ENCODE peak calls at places on chromosomes 13 and 19, in seven cellular contexts. One of them, this sample, is unnamed.

GRCh38 chr13:98581971-98582702 is 5.2 kb upstream of the STK24 start:
- ATAC-seq in CD8-positive, alpha-beta T cell: no peak
- ATAC-seq in HepG2: no peak
- ATAC-seq in upper lobe of right lung: peak; percentile 17
- ATAC-seq in heart right ventricle: no peak
- ATAC-seq in IMR-90: peak; percentile 54
- ATAC-seq in heart left ventricle: no peak
- ATAC-seq in this sample: no peak

GRCh38 chr13:109750376-109750775 is 36.0 kb downstream of the IRS2 start:
- ATAC-seq in heart right ventricle: no peak
- ATAC-seq in upper lobe of right lung: no peak
- ATAC-seq in CD8-positive, alpha-beta T cell: no peak
- ATAC-seq in HepG2: no peak
- ATAC-seq in heart left ventricle: no peak
- ATAC-seq in IMR-90: no peak
- ATAC-seq in this sample: no peak

GRCh38 chr13:50636007-50636704 is 207.3 kb downstream of the DLEU7 start:
- ATAC-seq in upper lobe of right lung: peak; percentile 53
- ATAC-seq in heart right ventricle: no peak
- ATAC-seq in HepG2: no peak
- ATAC-seq in CD8-positive, alpha-beta T cell: no peak
- ATAC-seq in IMR-90: no peak
- ATAC-seq in heart left ventricle: no peak
- ATAC-seq in this sample: peak; percentile 25

GRCh38 chr13:98563071-98563470 is 13.8 kb downstream of the STK24 start:
- ATAC-seq in heart left ventricle: no peak
- ATAC-seq in IMR-90: no peak
- ATAC-seq in HepG2: no peak
- ATAC-seq in heart right ventricle: no peak
- ATAC-seq in upper lobe of right lung: no peak
- ATAC-seq in CD8-positive, alpha-beta T cell: peak; percentile 71
- ATAC-seq in this sample: no peak

GRCh38 chr13:101746513-101746912 is 294.0 kb downstream of the ITGBL1 start:
- ATAC-seq in HepG2: no peak
- ATAC-seq in CD8-positive, alpha-beta T cell: no peak
- ATAC-seq in IMR-90: no peak
- ATAC-seq in upper lobe of right lung: no peak
- ATAC-seq in heart left ventricle: no peak
- ATAC-seq in heart right ventricle: no peak
- ATAC-seq in this sample: no peak

GRCh38 chr19:375395-376110 is 31.0 kb upstream of the MIER2 start:
- ATAC-seq in upper lobe of right lung: no peak
- ATAC-seq in heart right ventricle: no peak
- ATAC-seq in IMR-90: no peak
- ATAC-seq in heart left ventricle: no peak
- ATAC-seq in CD8-positive, alpha-beta T cell: no peak
- ATAC-seq in HepG2: peak; percentile 24
- ATAC-seq in this sample: no peak

GRCh38 chr13:42333613-42334328 is 61.8 kb downstream of the AKAP11 start:
- ATAC-seq in IMR-90: peak; percentile 75
- ATAC-seq in heart right ventricle: no peak
- ATAC-seq in HepG2: peak; percentile 97
- ATAC-seq in upper lobe of right lung: peak; percentile 49
- ATAC-seq in heart left ventricle: no peak
- ATAC-seq in CD8-positive, alpha-beta T cell: no peak
- ATAC-seq in this sample: no peak

GRCh38 chr13:108495686-108496363 is 133.6 kb upstream of the MYO16 start:
- ATAC-seq in IMR-90: no peak
- ATAC-seq in HepG2: peak; percentile 53
- ATAC-seq in heart right ventricle: no peak
- ATAC-seq in CD8-positive, alpha-beta T cell: no peak
- ATAC-seq in upper lobe of right lung: peak; percentile 27
- ATAC-seq in heart left ventricle: no peak
- ATAC-seq in this sample: peak; percentile 29

GRCh38 chr19:50434525-50434924 is 1.8 kb downstream of the MYBPC2 start:
- ATAC-seq in CD8-positive, alpha-beta T cell: no peak
- ATAC-seq in heart left ventricle: no peak
- ATAC-seq in upper lobe of right lung: no peak
- ATAC-seq in IMR-90: no peak
- ATAC-seq in HepG2: no peak
- ATAC-seq in heart right ventricle: no peak
- ATAC-seq in this sample: no peak

GRCh38 chr13:46593403-46593802 is 40.4 kb downstream of the LRCH1 start:
- ATAC-seq in heart right ventricle: no peak
- ATAC-seq in heart left ventricle: no peak
- ATAC-seq in upper lobe of right lung: no peak
- ATAC-seq in HepG2: no peak
- ATAC-seq in CD8-positive, alpha-beta T cell: peak; percentile 92
- ATAC-seq in IMR-90: no peak
- ATAC-seq in this sample: no peak

GRCh38 chr19:14786421-14786851 is 8.1 kb upstream of the ADGRE2 start:
- ATAC-seq in heart left ventricle: no peak
- ATAC-seq in heart right ventricle: no peak
- ATAC-seq in CD8-positive, alpha-beta T cell: no peak
- ATAC-seq in HepG2: peak; percentile 63
- ATAC-seq in IMR-90: no peak
- ATAC-seq in upper lobe of right lung: peak; percentile 37
- ATAC-seq in this sample: no peak

GRCh38 chr13:97459215-97459772 is 25.3 kb downstream of the RAP2A start:
- ATAC-seq in upper lobe of right lung: peak; percentile 20
- ATAC-seq in heart left ventricle: no peak
- ATAC-seq in heart right ventricle: no peak
- ATAC-seq in CD8-positive, alpha-beta T cell: no peak
- ATAC-seq in HepG2: no peak
- ATAC-seq in IMR-90: no peak
- ATAC-seq in this sample: no peak

GRCh38 chr19:44113784-44114390 is 688 bp downstream of the ZNF225 start:
- ATAC-seq in heart right ventricle: peak; percentile 0
- ATAC-seq in CD8-positive, alpha-beta T cell: no peak
- ATAC-seq in upper lobe of right lung: no peak
- ATAC-seq in heart left ventricle: no peak
- ATAC-seq in HepG2: peak; percentile 10
- ATAC-seq in IMR-90: no peak
- ATAC-seq in this sample: no peak

GRCh38 chr19:15829786-15830185 is 14.3 kb upstream of the OR10H1 start:
- ATAC-seq in IMR-90: no peak
- ATAC-seq in upper lobe of right lung: no peak
- ATAC-seq in HepG2: no peak
- ATAC-seq in CD8-positive, alpha-beta T cell: no peak
- ATAC-seq in heart left ventricle: no peak
- ATAC-seq in heart right ventricle: no peak
- ATAC-seq in this sample: no peak

GRCh38 chr13:28550721-28551497 is 56.0 kb upstream of the FLT1 start:
- ATAC-seq in CD8-positive, alpha-beta T cell: no peak
- ATAC-seq in upper lobe of right lung: no peak
- ATAC-seq in heart right ventricle: no peak
- ATAC-seq in HepG2: no peak
- ATAC-seq in heart left ventricle: no peak
- ATAC-seq in IMR-90: peak; percentile 48
- ATAC-seq in this sample: no peak

GRCh38 chr19:29660835-29661234 is 4.4 kb upstream of the PLEKHF1 start:
- ATAC-seq in CD8-positive, alpha-beta T cell: peak; percentile 35
- ATAC-seq in HepG2: no peak
- ATAC-seq in heart left ventricle: no peak
- ATAC-seq in IMR-90: no peak
- ATAC-seq in upper lobe of right lung: no peak
- ATAC-seq in heart right ventricle: no peak
- ATAC-seq in this sample: no peak

GRCh38 chr13:42875448-42876269 is 94.3 kb downstream of the FAM216B start:
- ATAC-seq in HepG2: no peak
- ATAC-seq in upper lobe of right lung: no peak
- ATAC-seq in heart left ventricle: no peak
- ATAC-seq in CD8-positive, alpha-beta T cell: no peak
- ATAC-seq in heart right ventricle: no peak
- ATAC-seq in IMR-90: peak; percentile 83
- ATAC-seq in this sample: no peak

GRCh38 chr19:7478173-7478842 is 10.5 kb downstream of the PEX11G start:
- ATAC-seq in HepG2: peak; percentile 11
- ATAC-seq in heart right ventricle: peak; percentile 71
- ATAC-seq in heart left ventricle: peak; percentile 41
- ATAC-seq in IMR-90: no peak
- ATAC-seq in upper lobe of right lung: no peak
- ATAC-seq in CD8-positive, alpha-beta T cell: no peak
- ATAC-seq in this sample: peak; percentile 32

GRCh38 chr13:19794552-19795143 is 11.9 kb upstream of the PSPC1 start:
- ATAC-seq in CD8-positive, alpha-beta T cell: no peak
- ATAC-seq in IMR-90: peak; percentile 24
- ATAC-seq in upper lobe of right lung: peak; percentile 72
- ATAC-seq in heart left ventricle: no peak
- ATAC-seq in heart right ventricle: no peak
- ATAC-seq in HepG2: no peak
- ATAC-seq in this sample: no peak

GRCh38 chr13:31192306-31192705 is 7.5 kb upstream of the B3GLCT start:
- ATAC-seq in IMR-90: no peak
- ATAC-seq in heart left ventricle: no peak
- ATAC-seq in HepG2: peak; percentile 16
- ATAC-seq in heart right ventricle: no peak
- ATAC-seq in CD8-positive, alpha-beta T cell: no peak
- ATAC-seq in upper lobe of right lung: no peak
- ATAC-seq in this sample: no peak

GRCh38 chr13:46405457-46405856 is 18.4 kb upstream of the RUBCNL start:
- ATAC-seq in IMR-90: no peak
- ATAC-seq in HepG2: no peak
- ATAC-seq in CD8-positive, alpha-beta T cell: no peak
- ATAC-seq in heart left ventricle: no peak
- ATAC-seq in heart right ventricle: no peak
- ATAC-seq in upper lobe of right lung: no peak
- ATAC-seq in this sample: no peak

GRCh38 chr19:40702337-40703012 is 12.0 kb upstream of the NUMBL start:
- ATAC-seq in heart right ventricle: peak; percentile 76
- ATAC-seq in heart left ventricle: peak; percentile 68
- ATAC-seq in CD8-positive, alpha-beta T cell: no peak
- ATAC-seq in IMR-90: peak; percentile 86
- ATAC-seq in HepG2: peak; percentile 98
- ATAC-seq in upper lobe of right lung: no peak
- ATAC-seq in this sample: peak; percentile 60

GRCh38 chr13:44894001-44894770 is 95.1 kb downstream of the NUFIP1 start:
- ATAC-seq in upper lobe of right lung: peak; percentile 87
- ATAC-seq in HepG2: peak; percentile 91
- ATAC-seq in heart right ventricle: peak; percentile 71
- ATAC-seq in CD8-positive, alpha-beta T cell: no peak
- ATAC-seq in IMR-90: no peak
- ATAC-seq in heart left ventricle: peak; percentile 62
- ATAC-seq in this sample: no peak

GRCh38 chr13:49985129-49985528 is 11.7 kb upstream of the TRIM13 start:
- ATAC-seq in HepG2: no peak
- ATAC-seq in CD8-positive, alpha-beta T cell: no peak
- ATAC-seq in heart left ventricle: no peak
- ATAC-seq in IMR-90: no peak
- ATAC-seq in heart right ventricle: no peak
- ATAC-seq in upper lobe of right lung: no peak
- ATAC-seq in this sample: no peak

GRCh38 chr13:98269386-98269785 is 92.3 kb upstream of the RNF113B start:
- ATAC-seq in heart right ventricle: no peak
- ATAC-seq in upper lobe of right lung: no peak
- ATAC-seq in heart left ventricle: no peak
- ATAC-seq in CD8-positive, alpha-beta T cell: no peak
- ATAC-seq in IMR-90: no peak
- ATAC-seq in HepG2: peak; percentile 23
- ATAC-seq in this sample: no peak

GRCh38 chr13:99347911-99348451 is 40.8 kb upstream of the GPR183 start:
- ATAC-seq in heart left ventricle: no peak
- ATAC-seq in CD8-positive, alpha-beta T cell: no peak
- ATAC-seq in HepG2: no peak
- ATAC-seq in IMR-90: no peak
- ATAC-seq in upper lobe of right lung: no peak
- ATAC-seq in heart right ventricle: no peak
- ATAC-seq in this sample: no peak

GRCh38 chr13:23427342-23428182 is 5.9 kb downstream of the SACS start:
- ATAC-seq in CD8-positive, alpha-beta T cell: no peak
- ATAC-seq in heart left ventricle: peak; percentile 60
- ATAC-seq in heart right ventricle: peak; percentile 80
- ATAC-seq in upper lobe of right lung: peak; percentile 59
- ATAC-seq in HepG2: no peak
- ATAC-seq in IMR-90: peak; percentile 89
- ATAC-seq in this sample: peak; percentile 92
- H3K4me3 ChIP-seq in CD8-positive, alpha-beta T cell: no peak overlapping the region
- H3K4me3 ChIP-seq in heart left ventricle: no peak overlapping the region
- H3K4me3 ChIP-seq in heart right ventricle: peak overlapping the region; percentile 16
- H3K4me3 ChIP-seq in upper lobe of right lung: no peak overlapping the region
- H3K4me3 ChIP-seq in HepG2: no peak overlapping the region
- H3K4me3 ChIP-seq in IMR-90: no peak overlapping the region
- H3K4me3 ChIP-seq in this sample: no peak overlapping the region

GRCh38 chr19:41784337-41785239 is 11.8 kb upstream of the CEACAM3 start:
- ATAC-seq in IMR-90: no peak
- ATAC-seq in CD8-positive, alpha-beta T cell: no peak
- ATAC-seq in upper lobe of right lung: peak; percentile 37
- ATAC-seq in heart right ventricle: no peak
- ATAC-seq in HepG2: no peak
- ATAC-seq in heart left ventricle: no peak
- ATAC-seq in this sample: no peak

GRCh38 chr19:41785653-41786052 is 10.7 kb upstream of the CEACAM3 start:
- ATAC-seq in upper lobe of right lung: peak; percentile 96
- ATAC-seq in IMR-90: peak; percentile 93
- ATAC-seq in heart left ventricle: no peak
- ATAC-seq in CD8-positive, alpha-beta T cell: peak; percentile 98
- ATAC-seq in heart right ventricle: no peak
- ATAC-seq in HepG2: peak; percentile 69
- ATAC-seq in this sample: no peak
- TF ChIP-seq CTCF in upper lobe of right lung: peak; percentile 75
- TF ChIP-seq CTCF in IMR-90: peak; percentile 61
- TF ChIP-seq CTCF in heart left ventricle: peak; percentile 59
- TF ChIP-seq CTCF in CD8-positive, alpha-beta T cell: peak; percentile 82
- TF ChIP-seq CTCF in heart right ventricle: peak; percentile 77
- TF ChIP-seq CTCF in HepG2: peak; percentile 82
- TF ChIP-seq CTCF in this sample: peak; percentile 72

GRCh38 chr13:113321546-113321945 is 24.5 kb downstream of the LAMP1 start:
- ATAC-seq in heart right ventricle: no peak
- ATAC-seq in upper lobe of right lung: no peak
- ATAC-seq in HepG2: no peak
- ATAC-seq in heart left ventricle: no peak
- ATAC-seq in IMR-90: no peak
- ATAC-seq in CD8-positive, alpha-beta T cell: no peak
- ATAC-seq in this sample: no peak
- H3K36me3 ChIP-seq in heart right ventricle: peaks cover 12% of the 10 kb centered on the region
- H3K36me3 ChIP-seq in upper lobe of right lung: peaks cover 73% of the 10 kb centered on the region
- H3K36me3 ChIP-seq in HepG2: peaks cover 24% of the 10 kb centered on the region
- H3K36me3 ChIP-seq in heart left ventricle: peaks cover 68% of the 10 kb centered on the region
- H3K36me3 ChIP-seq in IMR-90: peaks cover 54% of the 10 kb centered on the region
- H3K36me3 ChIP-seq in CD8-positive, alpha-beta T cell: peaks cover 33% of the 10 kb centered on the region
- H3K36me3 ChIP-seq in this sample: no peaks in the 10 kb centered on the region

DNA sequence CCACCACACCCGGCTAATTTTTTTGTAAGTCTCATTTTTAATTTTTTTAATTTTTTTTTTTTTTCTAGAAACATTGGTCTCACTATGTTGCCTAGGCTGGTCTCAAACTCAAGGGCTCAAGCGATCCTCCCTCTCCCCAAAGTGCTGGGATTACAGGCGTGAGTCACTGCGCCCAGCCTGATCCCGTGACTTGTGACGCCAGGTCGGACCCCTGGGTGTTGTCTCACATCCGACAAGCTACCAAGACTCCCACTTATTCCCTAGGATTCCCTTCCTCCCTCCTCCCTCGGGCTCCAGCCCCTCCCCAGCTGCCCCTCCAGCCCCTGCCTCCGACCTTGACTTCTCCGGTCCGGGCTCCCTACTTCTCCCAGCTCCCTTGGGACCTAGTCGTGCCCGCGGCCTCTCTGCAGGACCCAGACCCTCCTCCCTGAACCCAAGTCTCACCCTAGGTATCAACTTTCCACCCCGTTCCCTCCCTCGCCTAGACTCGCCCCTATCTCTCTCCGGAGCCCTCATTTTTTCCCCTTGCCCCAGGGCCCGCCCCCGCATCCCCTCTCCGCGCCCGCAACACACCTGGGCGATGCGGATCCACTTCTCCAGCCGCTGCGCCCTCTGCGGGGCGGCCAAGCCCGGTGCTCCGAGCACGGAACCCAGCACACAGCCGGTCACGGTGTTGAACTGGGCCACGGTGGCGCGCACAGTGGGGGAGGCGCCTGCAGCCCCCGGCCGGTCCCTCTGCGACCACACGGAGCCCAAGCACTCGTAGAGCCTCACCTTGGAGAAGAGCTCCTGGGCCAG is 13.1 kb downstream of the RGL3 start:
- ATAC-seq in IMR-90: peak; percentile 62
- ATAC-seq in upper lobe of right lung: peak; percentile 51
- ATAC-seq in heart right ventricle: peak; percentile 59
- ATAC-seq in heart left ventricle: peak; percentile 45
- ATAC-seq in CD8-positive, alpha-beta T cell: peak; percentile 23
- ATAC-seq in HepG2: no peak
- ATAC-seq in this sample: no peak
- H3K4me3 ChIP-seq in IMR-90: no peak overlapping the region
- H3K4me3 ChIP-seq in upper lobe of right lung: no peak overlapping the region
- H3K4me3 ChIP-seq in heart right ventricle: no peak overlapping the region
- H3K4me3 ChIP-seq in heart left ventricle: no peak overlapping the region
- H3K4me3 ChIP-seq in CD8-positive, alpha-beta T cell: no peak overlapping the region
- H3K4me3 ChIP-seq in HepG2: no peak overlapping the region
- H3K4me3 ChIP-seq in this sample: no peak overlapping the region

This sample was measured in gastroesophageal sphincter.